ENCODE peak calls at places on chromosomes 3 and 15, in six cellular contexts. X is osteocyte; H is HCEC 1CT; I is SHP77; Q is activated T-helper 1 cell treated with anti-CD3 and anti-CD28 coated beads, Interleukin-2, amount 50 U/mL, for 16 hours; W is NCI-H1092. L is an unnamed sample.
A peak's percentile ranks its signal among the peaks of the same experiment; 100 is the strongest.

GRCh38 chr3:191246628-191247027 is 47.6 kb downstream of the OSTN start:
- DNase-seq in Q (no peak), W (no peak), I (no peak), X (no peak), H (peak; percentile 83), L (no peak)

GRCh38 chr3:186067360-186068242 is 41.3 kb downstream of the ETV5 start:
- DNase-seq in X (no peak), H (no peak), W (no peak), I (no peak), Q (no peak), L (no peak)

GRCh38 chr3:129065727-129066087 is 5.1 kb downstream of the GP9 start:
- DNase-seq in H (no peak), Q (no peak), X (no peak), I (no peak), W (no peak), L (no peak)

GRCh38 chr3:133930341-133930933 is 34.8 kb upstream of the RAB6B start:
- DNase-seq in X (peak; percentile 70), I (peak; percentile 51), Q (no peak), W (no peak), H (peak; percentile 57), L (peak; percentile 34)

GRCh38 chr15:82832601-82833209 is 23.3 kb downstream of the WHAMM start:
- DNase-seq in W (no peak), X (no peak), Q (no peak), H (peak; percentile 91), I (no peak), L (peak; percentile 40)

GRCh38 chr3:67384790-67385397 is 269.5 kb downstream of the SUCLG2 start:
- DNase-seq in Q (no peak), W (peak; percentile 1), I (peak; percentile 27), X (no peak), H (peak; percentile 29), L (no peak)

GRCh38 chr15:78880242-78880533 is 7.5 kb downstream of the MORF4L1 start:
- DNase-seq in W (no peak), I (no peak), H (peak; percentile 74), X (no peak), Q (no peak), L (no peak)

GRCh38 chr3:47315069-47315647 is 32.4 kb downstream of the KLHL18 start:
- DNase-seq in H (no peak), I (no peak), X (no peak), Q (no peak), W (no peak), L (no peak)

GRCh38 chr3:32577174-32577573 is 6.5 kb upstream of the DYNC1LI1 start:
- DNase-seq in H (no peak), X (peak; percentile 0), Q (no peak), I (no peak), W (no peak), L (no peak)

GRCh38 chr3:156389151-156389760 is 165.7 kb downstream of the SSR3 start:
- DNase-seq in H (peak; percentile 15), I (no peak), Q (no peak), W (no peak), X (no peak), L (no peak)

GRCh38 chr3:157239082-157239704 is 79.2 kb upstream of the CCNL1 start:
- DNase-seq in H (peak; percentile 69), I (peak; percentile 47), W (peak; percentile 36), X (no peak), Q (peak; percentile 40), L (no peak)

GRCh38 chr3:13009132-13009945 is 63.9 kb downstream of the IQSEC1 start:
- DNase-seq in X (no peak), W (no peak), H (no peak), Q (peak; percentile 25), I (no peak), L (no peak)

L was measured in right atrium auricular region.